ENCODE peak calls at places on chromosomes 7 and 10, in six cellular contexts. H is HCT116, K is A549, D is HepG2, F is GM12878, W is endothelial cell of umbilical vein. Q is an unnamed sample.

GRCh38 chr7:30252885-30253795 is 31.3 kb upstream of the ZNRF2 start:
- DNase-seq in H (no peak), K (no peak), D (no peak), F (no peak), W (peak; percentile 47), Q (no peak)

GRCh38 chr10:113108180-113108835 is 158.3 kb downstream of the TCF7L2 start:
- DNase-seq in H (no peak), K (peak; percentile 55), D (no peak), F (no peak), W (no peak), Q (no peak)

GRCh38 chr7:103573479-103574058 is 127.6 kb upstream of the SLC26A5 start:
- DNase-seq in H (peak; percentile 18), K (peak; percentile 29), D (peak; percentile 7), F (no peak), W (peak; percentile 58), Q (peak; percentile 59)

GRCh38 chr7:76065016-76065612 is 17.2 kb downstream of the MDH2 start:
- DNase-seq in H (no peak), K (no peak), D (no peak), F (no peak), W (no peak), Q (no peak)

GRCh38 chr7:112448376-112448775 is 1.9 kb upstream of the IFRD1 start:
- DNase-seq in H (no peak), K (no peak), D (no peak), F (no peak), W (no peak), Q (no peak)

GRCh38 chr10:98892523-98892922 is 343.1 kb downstream of the HPSE2 start:
- DNase-seq in H (no peak), K (no peak), D (no peak), F (no peak), W (no peak), Q (no peak)

GRCh38 chr7:122143751-122144711 is at the start of gene AASS:
- DNase-seq in H (peak; percentile 80), K (peak; percentile 90), D (peak; percentile 93), F (peak; percentile 48), W (peak; percentile 96), Q (peak; percentile 94)

GRCh38 chr7:39356531-39356930 is 209.7 kb upstream of the YAE1 start:
- DNase-seq in H (no peak), K (no peak), D (no peak), F (no peak), W (no peak), Q (no peak)

GRCh38 chr7:105524840-105525239 is 2.8 kb upstream of the PUS7 start:
- DNase-seq in H (no peak), K (no peak), D (no peak), F (no peak), W (no peak), Q (no peak)

GRCh38 chr10:60236869-60237524 is 152.7 kb downstream of the ANK3 start:
- DNase-seq in H (no peak), K (no peak), D (no peak), F (peak; percentile 95), W (peak; percentile 44), Q (no peak)

GRCh38 chr10:69061305-69062161 is 26.4 kb upstream of the SRGN start:
- DNase-seq in H (no peak), K (peak; percentile 84), D (peak; percentile 47), F (no peak), W (peak; percentile 96), Q (peak; percentile 100)

GRCh38 chr7:94449151-94449725 is 54.5 kb downstream of the COL1A2 start:
- DNase-seq in H (peak; percentile 32), K (peak; percentile 57), D (peak; percentile 45), F (peak; percentile 8), W (peak; percentile 51), Q (peak; percentile 55)

GRCh38 chr7:141737118-141737835 is 881 bp upstream of the SSBP1 start:
- DNase-seq in H (no peak), K (peak; percentile 33), D (peak; percentile 25), F (no peak), W (peak; percentile 26), Q (no peak)

GRCh38 chr7:135459951-135460567 is 49.8 kb downstream of the CNOT4 start:
- DNase-seq in H (no peak), K (no peak), D (no peak), F (peak; percentile 5), W (peak; percentile 11), Q (no peak)

GRCh38 chr7:55056577-55057480 is 38.0 kb downstream of the EGFR start:
- DNase-seq in H (no peak), K (peak; percentile 93), D (no peak), F (no peak), W (no peak), Q (no peak)

GRCh38 chr10:61478621-61479312 is 25.6 kb upstream of the TMEM26 start:
- DNase-seq in H (no peak), K (no peak), D (no peak), F (no peak), W (no peak), Q (no peak)

GRCh38 chr10:21989453-21990154 is 13.9 kb downstream of the DNAJC1 start:
- DNase-seq in H (peak; percentile 52), K (peak; percentile 74), D (peak; percentile 53), F (no peak), W (peak; percentile 38), Q (peak; percentile 52)

DNA sequence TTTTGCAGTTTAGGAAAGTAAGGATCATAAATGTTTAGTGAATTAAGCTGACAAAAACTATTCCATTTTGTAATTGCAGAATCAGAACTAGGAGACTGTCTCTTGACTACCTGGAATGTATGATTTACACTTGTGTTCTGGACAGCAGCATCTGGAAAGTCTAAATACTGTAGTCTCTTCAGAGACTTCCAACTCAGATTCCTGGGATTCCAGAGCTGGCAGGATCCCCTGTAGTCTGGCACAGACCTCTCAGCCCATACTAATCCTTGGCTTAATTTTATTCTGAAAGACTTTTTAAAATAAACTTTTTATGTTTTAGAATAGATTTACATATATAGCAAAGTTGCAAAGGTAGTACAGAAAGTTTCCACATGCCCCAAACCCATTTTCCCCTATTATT is 452.7 kb downstream of the DPP6 start:
- DNase-seq in H (no peak), K (no peak), D (no peak), F (no peak), W (no peak), Q (no peak)
- H3K4me2 ChIP-seq in H (no peak overlapping the region), K (no peak overlapping the region), D (no peak overlapping the region), F (no peak overlapping the region), W (no peak overlapping the region), Q (no peak overlapping the region)

DNA sequence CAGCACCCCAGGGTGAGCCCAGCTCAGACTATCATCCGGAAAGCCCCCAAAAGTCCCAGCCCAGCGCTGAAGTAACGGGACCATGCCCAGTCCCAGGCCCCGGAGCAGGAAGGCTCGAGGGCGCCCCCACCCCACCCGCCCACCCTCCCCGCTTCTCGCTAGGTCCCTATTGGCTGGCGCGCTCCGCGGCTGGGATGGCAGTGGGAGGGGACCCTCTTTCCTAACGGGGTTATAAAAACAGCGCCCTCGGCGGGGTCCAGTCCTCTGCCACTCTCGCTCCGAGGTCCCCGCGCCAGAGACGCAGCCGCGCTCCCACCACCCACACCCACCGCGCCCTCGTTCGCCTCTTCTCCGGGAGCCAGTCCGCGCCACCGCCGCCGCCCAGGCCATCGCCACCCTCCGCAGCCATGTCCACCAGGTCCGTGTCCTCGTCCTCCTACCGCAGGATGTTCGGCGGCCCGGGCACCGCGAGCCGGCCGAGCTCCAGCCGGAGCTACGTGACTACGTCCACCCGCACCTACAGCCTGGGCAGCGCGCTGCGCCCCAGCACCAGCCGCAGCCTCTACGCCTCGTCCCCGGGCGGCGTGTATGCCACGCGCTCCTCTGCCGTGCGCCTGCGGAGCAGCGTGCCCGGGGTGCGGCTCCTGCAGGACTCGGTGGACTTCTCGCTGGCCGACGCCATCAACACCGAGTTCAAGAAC is 1.1 kb downstream of the VIM start:
- DNase-seq in H (no peak), K (peak; percentile 89), D (no peak), F (no peak), W (peak; percentile 90), Q (peak; percentile 89)
- TF ChIP-seq POLR2A in H (no peak), K (peak; percentile 99), D (no peak), F (peak; percentile 85), W (peak; percentile 98), Q (peak; percentile 98)

GRCh38 chr10:13788701-13789447 is 202.1 kb downstream of the PRPF18 start:
- DNase-seq in H (no peak), K (no peak), D (no peak), F (no peak), W (peak; percentile 51), Q (peak; percentile 68)

GRCh38 chr10:13788320-13788600 is 201.5 kb downstream of the PRPF18 start:
- DNase-seq in H (no peak), K (no peak), D (no peak), F (no peak), W (no peak), Q (no peak)

GRCh38 chr10:13784067-13784466 is 197.3 kb downstream of the PRPF18 start:
- DNase-seq in H (no peak), K (no peak), D (no peak), F (no peak), W (peak; percentile 49), Q (peak; percentile 64)

GRCh38 chr10:13789448-13789829 is 202.7 kb downstream of the PRPF18 start:
- DNase-seq in H (no peak), K (no peak), D (no peak), F (no peak), W (peak; percentile 53), Q (no peak)

GRCh38 chr10:13787015-13787421 is 200.3 kb downstream of the PRPF18 start:
- DNase-seq in H (no peak), K (peak; percentile 13), D (no peak), F (peak; percentile 73), W (peak; percentile 94), Q (peak; percentile 37)
- H3K4me2 ChIP-seq in H (no peak overlapping the region), K (no peak overlapping the region), D (no peak overlapping the region), F (peak overlapping the region; percentile 66), W (peak overlapping the region; percentile 64), Q (no peak overlapping the region)

GRCh38 chr10:43273543-43273942 is 6.7 kb upstream of the RASGEF1A start:
- DNase-seq in H (no peak), K (no peak), D (no peak), F (no peak), W (no peak), Q (no peak)

GRCh38 chr10:43274011-43274410 is 7.1 kb upstream of the RASGEF1A start:
- DNase-seq in H (no peak), K (no peak), D (no peak), F (no peak), W (no peak), Q (no peak)

GRCh38 chr10:43282881-43283280 is 16.0 kb upstream of the RASGEF1A start:
- DNase-seq in H (no peak), K (no peak), D (no peak), F (no peak), W (no peak), Q (no peak)

GRCh38 chr10:43278216-43278615 is 11.4 kb upstream of the RASGEF1A start:
- DNase-seq in H (no peak), K (no peak), D (no peak), F (no peak), W (no peak), Q (no peak)
- TF ChIP-seq POLR2A in H (no peak), K (no peak), D (no peak), F (no peak), W (no peak), Q (no peak)

Q was measured in IMR-90.